ENCODE peak calls at places on chromosomes 1 and 21, in eight cellular contexts. S is progenitor cell of endocrine pancreas, Z is GM12865, Q is lower lobe of right lung, Y is epithelial cell of esophagus, D is retinal pigment epithelial cell, F is Calu3, X is psoas muscle. U is an unnamed sample.

GRCh38 chr1:199931666-199932377 is 95.7 kb upstream of the NR5A2 start:
- DNase-seq in S (no peak), F (peak; percentile 26), Q (no peak), D (no peak), Z (no peak), X (no peak), Y (no peak), U (no peak)

GRCh38 chr1:183366116-183366515 is 52.1 kb downstream of the NMNAT2 start:
- DNase-seq in Y (no peak), Q (no peak), Z (no peak), S (no peak), D (no peak), F (no peak), X (no peak), U (no peak)

GRCh38 chr1:241063281-241063680 is 293.7 kb downstream of the RGS7 start:
- DNase-seq in F (no peak), S (no peak), D (no peak), X (no peak), Z (no peak), Q (no peak), Y (no peak), U (no peak)

GRCh38 chr1:15436881-15437449 is 1.3 kb upstream of the CTRC start:
- DNase-seq in D (no peak), X (no peak), S (no peak), F (no peak), Q (no peak), Y (no peak), Z (no peak), U (no peak)

GRCh38 chr1:11570821-11571220 is 83.4 kb downstream of the FBXO2 start:
- DNase-seq in X (no peak), Y (no peak), F (no peak), Q (no peak), D (no peak), Z (no peak), S (no peak), U (no peak)

GRCh38 chr21:34536820-34537219 is 24.8 kb upstream of the KCNE1 start:
- DNase-seq in X (no peak), Y (peak; percentile 41), D (no peak), S (no peak), Q (no peak), F (no peak), Z (no peak), U (no peak)

GRCh38 chr1:58971629-58972140 is 187.8 kb upstream of the JUN start:
- DNase-seq in D (no peak), Q (peak; percentile 48), Y (peak; percentile 82), X (peak; percentile 88), Z (no peak), S (no peak), F (no peak), U (no peak)

GRCh38 chr21:32537569-32537881 is 47.8 kb downstream of the TCP10L start:
- DNase-seq in S (no peak), Y (no peak), X (no peak), Z (no peak), D (no peak), Q (no peak), F (no peak), U (no peak)

GRCh38 chr21:44304846-44305245 is 5.0 kb downstream of the PFKL start:
- DNase-seq in F (peak; percentile 56), Y (peak; percentile 53), Q (no peak), S (peak; percentile 50), D (no peak), X (no peak), Z (peak; percentile 56), U (no peak)

GRCh38 chr1:228861830-228862176 is 126.5 kb downstream of the RHOU start:
- DNase-seq in S (no peak), Y (no peak), X (no peak), F (no peak), D (no peak), Q (no peak), Z (no peak), U (no peak)

GRCh38 chr1:71240656-71241055 is 159.8 kb upstream of the ZRANB2 start:
- DNase-seq in D (no peak), S (no peak), X (no peak), F (no peak), Z (no peak), Q (no peak), Y (peak; percentile 28), U (no peak)

GRCh38 chr21:42089093-42089631 is 18.0 kb downstream of the UMODL1 start:
- DNase-seq in F (no peak), X (no peak), S (no peak), Q (no peak), D (no peak), Z (no peak), Y (no peak), U (no peak)

GRCh38 chr1:61226791-61227567 is 144.6 kb downstream of the NFIA start:
- DNase-seq in S (no peak), D (no peak), F (no peak), Z (no peak), X (no peak), Q (no peak), Y (peak; percentile 62), U (no peak)

GRCh38 chr1:30757196-30757949 is at the start of gene LAPTM5:
- DNase-seq in Q (peak; percentile 87), S (no peak), X (peak; percentile 78), Z (peak; percentile 78), Y (no peak), F (no peak), D (no peak), U (peak; percentile 44)

GRCh38 chr1:85708826-85709222 is 591 bp upstream of the ZNHIT6 start:
- DNase-seq in Y (no peak), X (no peak), S (no peak), D (no peak), Z (no peak), Q (no peak), F (peak; percentile 69), U (no peak)

GRCh38 chr1:182752077-182752826 is 37.3 kb upstream of the NPL start:
- DNase-seq in X (peak; percentile 52), Q (no peak), F (no peak), S (no peak), Y (peak; percentile 33), Z (no peak), D (no peak), U (no peak)

GRCh38 chr1:24321150-24321549 is 2.0 kb downstream of the GRHL3 start:
- DNase-seq in S (no peak), Z (no peak), Y (peak; percentile 77), Q (no peak), X (no peak), F (no peak), D (no peak), U (no peak)

GRCh38 chr1:201850053-201850397 is 21.1 kb downstream of the IPO9 start:
- DNase-seq in D (peak; percentile 20), Z (no peak), S (no peak), Y (peak; percentile 65), F (no peak), X (no peak), Q (no peak), U (no peak)

GRCh38 chr1:71047635-71048607 is at the start of gene PTGER3:
- DNase-seq in Y (peak; percentile 41), F (peak; percentile 70), Z (no peak), D (no peak), S (peak; percentile 64), X (peak; percentile 68), Q (peak; percentile 82), U (peak; percentile 28)

DNA sequence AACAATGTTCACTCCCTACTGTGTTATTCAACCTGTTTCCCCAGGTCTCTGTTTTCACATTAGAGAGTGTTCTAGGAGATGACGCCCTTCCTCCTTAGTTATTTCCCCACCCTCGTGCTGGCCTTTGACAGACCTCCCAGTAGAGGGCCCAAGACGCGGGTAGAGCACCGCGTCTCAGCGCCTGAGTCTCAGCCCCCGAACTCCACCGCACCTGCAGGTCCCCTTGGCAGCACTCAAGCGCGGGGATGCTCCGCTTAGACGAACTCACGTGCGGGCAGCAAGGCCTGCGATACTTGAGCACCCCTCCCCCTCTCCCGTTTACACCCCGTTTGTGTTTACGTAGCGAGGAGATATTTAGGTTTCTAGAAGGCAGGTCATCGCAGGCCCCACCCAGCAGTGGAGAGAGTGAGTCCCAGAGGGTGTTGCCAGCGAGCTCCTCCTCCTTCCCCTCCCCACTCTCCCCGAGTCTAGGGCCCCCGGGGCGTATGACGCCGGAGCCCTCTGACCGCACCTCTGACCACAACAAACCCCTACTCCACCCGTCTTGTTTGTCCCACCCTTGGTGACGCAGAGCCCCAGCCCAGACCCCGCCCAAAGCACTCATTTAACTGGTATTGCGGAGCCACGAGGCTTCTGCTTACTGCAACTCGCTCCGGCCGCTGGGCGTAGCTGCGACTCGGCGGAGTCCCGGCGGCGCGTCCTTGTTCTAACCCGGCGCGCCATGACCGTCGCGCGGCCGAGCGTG is at the start of gene CD55:
- DNase-seq in S (peak; percentile 73), D (peak; percentile 95), Q (peak; percentile 99), X (peak; percentile 98), Z (peak; percentile 99), Y (peak; percentile 100), F (peak; percentile 99), U (peak; percentile 92)
- TF ChIP-seq CTCF in S (peak; percentile 45), D (peak; percentile 39), Q (no peak), X (peak; percentile 30), Z (peak; percentile 42), Y (peak; percentile 23), F (no peak), U (no peak)

GRCh38 chr1:232611834-232612233 is 18.1 kb downstream of the SIPA1L2 start:
- DNase-seq in D (no peak), X (no peak), S (no peak), F (no peak), Y (no peak), Q (no peak), Z (no peak), U (no peak)
- TF ChIP-seq CTCF in D (peak; percentile 11), X (no peak), S (peak; percentile 20), F (no peak), Y (no peak), Q (no peak), Z (no peak), U (no peak)

GRCh38 chr1:42759114-42759513 is 7.7 kb downstream of the P3H1 start:
- DNase-seq in Q (no peak), F (no peak), Z (no peak), Y (no peak), X (no peak), S (no peak), D (no peak), U (no peak)

GRCh38 chr1:42753070-42753469 is 13.0 kb upstream of the CLDN19 start:
- DNase-seq in X (no peak), D (no peak), Z (no peak), F (no peak), Y (peak; percentile 51), S (no peak), Q (no peak), U (no peak)

GRCh38 chr1:42757892-42758275 is 8.9 kb downstream of the P3H1 start:
- DNase-seq in Q (no peak), F (no peak), Y (peak; percentile 68), D (no peak), S (no peak), X (no peak), Z (no peak), U (no peak)

GRCh38 chr1:42758641-42759040 is 8.2 kb downstream of the P3H1 start:
- DNase-seq in X (no peak), Z (no peak), Q (no peak), D (no peak), Y (no peak), S (no peak), F (no peak), U (no peak)

GRCh38 chr1:42756956-42757891 is 9.6 kb downstream of the P3H1 start:
- DNase-seq in Y (peak; percentile 72), D (no peak), S (no peak), Z (peak; percentile 71), X (no peak), Q (no peak), F (peak; percentile 33), U (peak; percentile 15)
- TF ChIP-seq CTCF in Y (peak; percentile 85), D (peak; percentile 78), S (peak; percentile 58), Z (peak; percentile 72), X (peak; percentile 68), Q (peak; percentile 62), F (peak; percentile 66), U (peak; percentile 67)

GRCh38 chr21:35609263-35609662 is 451.1 kb downstream of the SETD4 start:
- DNase-seq in Z (no peak), Y (peak; percentile 91), S (no peak), F (no peak), D (no peak), X (no peak), Q (no peak), U (no peak)
- TF ChIP-seq CTCF in Z (no peak), Y (no peak), S (no peak), F (no peak), D (no peak), X (no peak), Q (no peak), U (no peak)

U was measured in tibial nerve.